ENCODE peak calls at places on chromosomes 3 and 15, in eight cellular contexts. D, O, Q, B, U, M, F and J are unnamed samples.

GRCh38 chr3:125647318-125648014 is 52.2 kb upstream of the OSBPL11 start:
- DNase-seq in D (no peak), O (no peak), Q (no peak), B (peak; percentile 38), U (no peak), M (peak; percentile 57), F (no peak), J (no peak)

GRCh38 chr3:137509354-137510045 is 254.6 kb upstream of the SOX14 start:
- DNase-seq in D (no peak), O (no peak), Q (no peak), B (peak; percentile 32), U (no peak), M (no peak), F (no peak), J (no peak)

GRCh38 chr3:117489663-117490079 is 780.1 kb downstream of the TUSC7 start:
- DNase-seq in D (no peak), O (no peak), Q (no peak), B (no peak), U (no peak), M (no peak), F (no peak), J (no peak)

GRCh38 chr3:6447166-6447801 is 413.6 kb upstream of the GRM7 start:
- DNase-seq in D (no peak), O (no peak), Q (no peak), B (no peak), U (no peak), M (no peak), F (no peak), J (no peak)

GRCh38 chr3:112822116-112823055 is 24.3 kb downstream of the CD200R1L start:
- DNase-seq in D (no peak), O (no peak), Q (no peak), B (no peak), U (no peak), M (no peak), F (no peak), J (no peak)

GRCh38 chr3:114127517-114127916 is 51.3 kb downstream of the DRD3 start:
- DNase-seq in D (no peak), O (no peak), Q (no peak), B (no peak), U (no peak), M (no peak), F (no peak), J (no peak)

GRCh38 chr3:37028329-37028728 is 35.0 kb downstream of the MLH1 start:
- DNase-seq in D (no peak), O (peak; percentile 49), Q (no peak), B (no peak), U (peak; percentile 27), M (no peak), F (no peak), J (peak; percentile 95)

GRCh38 chr3:69014022-69014580 is 617 bp upstream of the EOGT start:
- DNase-seq in D (peak; percentile 7), O (no peak), Q (no peak), B (no peak), U (no peak), M (no peak), F (no peak), J (no peak)

GRCh38 chr3:50445919-50446318 is 57.5 kb downstream of the CACNA2D2 start:
- DNase-seq in D (no peak), O (peak; percentile 54), Q (no peak), B (no peak), U (no peak), M (no peak), F (no peak), J (no peak)

GRCh38 chr3:124520970-124521369 is 209.3 kb upstream of the UMPS start:
- DNase-seq in D (no peak), O (no peak), Q (no peak), B (no peak), U (no peak), M (no peak), F (no peak), J (no peak)

GRCh38 chr3:154130540-154130939 is 9.3 kb downstream of the ARHGEF26 start:
- DNase-seq in D (no peak), O (no peak), Q (no peak), B (no peak), U (no peak), M (no peak), F (no peak), J (no peak)

GRCh38 chr3:49647741-49648140 is 26.4 kb upstream of the APEH start:
- DNase-seq in D (peak; percentile 61), O (no peak), Q (no peak), B (no peak), U (no peak), M (no peak), F (no peak), J (no peak)

GRCh38 chr3:132730891-132731580 is 8.8 kb upstream of the NPHP3 start:
- DNase-seq in D (peak; percentile 49), O (no peak), Q (no peak), B (no peak), U (no peak), M (no peak), F (no peak), J (peak; percentile 55)

DNA sequence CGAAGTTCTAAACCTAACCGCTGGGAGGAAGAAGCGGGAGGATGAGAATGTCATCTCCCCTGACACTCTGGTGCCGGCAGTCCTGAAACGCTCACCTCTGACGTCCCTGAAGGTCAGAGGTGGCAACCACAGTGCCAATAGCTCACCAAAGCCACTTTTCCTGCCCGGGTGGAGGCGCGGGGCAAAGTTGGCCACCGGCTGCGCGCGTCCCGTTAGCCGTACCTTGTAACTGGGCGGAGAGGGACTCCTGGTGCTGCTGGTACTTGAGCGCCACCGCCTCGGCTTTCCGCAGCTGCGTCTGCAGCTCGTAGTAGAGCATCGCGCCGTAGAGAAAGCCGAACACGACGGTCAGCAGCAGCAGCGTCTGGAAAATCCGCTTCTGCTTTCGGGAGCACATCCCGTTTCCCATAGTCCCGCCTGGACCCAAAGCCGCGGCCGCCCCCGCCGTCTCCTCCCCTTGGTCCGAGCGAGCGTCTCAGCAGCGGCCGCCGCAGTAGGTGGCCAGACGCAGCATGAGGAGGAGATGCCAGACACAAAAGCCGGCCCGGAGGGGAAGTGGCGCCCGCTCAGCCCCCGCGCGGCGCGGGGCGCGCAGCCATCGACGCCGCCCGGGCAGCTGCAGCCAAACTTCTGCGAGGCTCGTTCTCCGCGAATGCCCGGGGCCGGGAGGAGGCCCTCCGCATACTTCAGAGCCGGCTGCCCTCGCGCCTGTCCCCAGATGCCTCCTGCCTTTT is 680 bp downstream of the GOLIM4 start:
- DNase-seq in D (peak; percentile 84), O (peak; percentile 52), Q (peak; percentile 80), B (peak; percentile 93), U (peak; percentile 41), M (peak; percentile 33), F (peak; percentile 30), J (peak; percentile 87)
- TF ChIP-seq POLR2A in D (peak; percentile 22), O (no peak), Q (no peak), B (no peak), U (no peak), M (no peak), F (peak; percentile 45), J (peak; percentile 68)

DNA sequence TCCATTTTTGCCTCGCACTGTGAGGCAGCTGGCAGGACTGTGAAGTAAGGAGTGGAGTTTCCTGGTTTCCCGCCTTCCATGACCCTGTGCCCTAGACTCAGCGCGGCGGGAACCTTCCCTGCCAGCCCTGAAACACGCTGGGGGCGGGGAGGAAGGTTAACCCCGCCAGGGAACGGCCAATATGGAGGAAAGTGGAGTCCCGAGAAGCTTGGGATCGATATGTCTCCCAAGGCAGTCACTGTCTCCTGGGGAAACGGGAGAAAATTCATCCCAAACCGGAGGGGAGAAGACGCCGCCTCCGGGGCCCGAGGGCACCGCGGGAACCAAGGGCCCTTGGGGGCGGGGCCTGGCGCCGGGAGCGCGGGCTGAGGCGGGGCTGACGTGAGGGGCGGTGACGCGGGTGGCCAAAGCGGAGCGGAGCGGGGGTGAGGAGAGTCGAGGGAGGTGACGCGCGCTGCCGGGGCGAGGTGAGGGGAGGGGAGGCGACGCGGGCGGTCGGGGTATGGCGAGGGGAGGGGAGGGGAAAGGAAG is at the start of gene HMCES:
- DNase-seq in D (peak; percentile 92), O (peak; percentile 94), Q (peak; percentile 96), B (peak; percentile 99), U (peak; percentile 90), M (peak; percentile 60), F (peak; percentile 75), J (peak; percentile 91)
- TF ChIP-seq POLR2A in D (no peak), O (peak; percentile 69), Q (peak; percentile 75), B (peak; percentile 86), U (peak; percentile 82), M (no peak), F (no peak), J (peak; percentile 82)

GRCh38 chr15:52134502-52135144 is 22.0 kb upstream of the BCL2L10 start:
- DNase-seq in D (peak; percentile 56), O (peak; percentile 90), Q (no peak), B (no peak), U (no peak), M (no peak), F (no peak), J (no peak)
- TF ChIP-seq POLR2A in D (no peak), O (no peak), Q (no peak), B (no peak), U (no peak), M (no peak), F (no peak), J (no peak)

GRCh38 chr15:26892678-26893077 is 25.8 kb downstream of the GABRA5 start:
- DNase-seq in D (no peak), O (no peak), Q (no peak), B (no peak), U (no peak), M (no peak), F (no peak), J (no peak)
- TF ChIP-seq POLR2A in D (no peak), O (no peak), Q (no peak), B (no peak), U (no peak), M (no peak), F (no peak), J (no peak)